ENCODE peak calls at places on chromosome 13, in five cellular contexts. L is head of caudate nucleus, I is NCI-H774, U is NCI-H1092, K is Caco-2. D is an unnamed sample.

GRCh38 chr13:77702364-77702763 is 4.9 kb downstream of the SLAIN1 start:
- DNase-seq in L (no peak), U (no peak), K (no peak), I (no peak), D (no peak)

GRCh38 chr13:108302279-108302678 is 32.8 kb downstream of the TNFSF13B start:
- DNase-seq in U (no peak), L (no peak), K (no peak), I (no peak), D (no peak)

GRCh38 chr13:100550433-100550832 is 38.2 kb downstream of the GGACT start:
- DNase-seq in I (no peak), U (no peak), L (peak), K (no peak), D (no peak)

GRCh38 chr13:44739539-44739938 is 163.4 kb upstream of the TSC22D1 start:
- DNase-seq in L (no peak), K (no peak), I (no peak), U (no peak), D (no peak)

GRCh38 chr13:48644951-48645350 is 8.8 kb upstream of the CYSLTR2 start:
- DNase-seq in U (no peak), I (no peak), L (no peak), K (no peak), D (no peak)

GRCh38 chr13:87677334-87678234 is 6.4 kb downstream of the SLITRK5 start:
- DNase-seq in I (peak), K (no peak), L (peak), U (peak), D (peak)

GRCh38 chr13:88000239-88000638 is 329.1 kb downstream of the SLITRK5 start:
- DNase-seq in I (no peak), U (no peak), L (no peak), K (no peak), D (no peak)

GRCh38 chr13:51041126-51041525 is 69.9 kb downstream of the C13orf42 start:
- DNase-seq in L (no peak), U (no peak), K (no peak), I (peak), D (no peak)

GRCh38 chr13:80012281-80012680 is 328.6 kb downstream of the SPRY2 start:
- DNase-seq in I (no peak), K (no peak), L (no peak), U (no peak), D (no peak)

GRCh38 chr13:90205081-90205480 is 1142.4 kb upstream of the MIR17HG start:
- DNase-seq in U (no peak), K (no peak), L (no peak), I (no peak), D (no peak)

GRCh38 chr13:36680918-36681317 is 7.1 kb downstream of the SERTM1 start:
- DNase-seq in K (no peak), L (no peak), I (no peak), U (no peak), D (no peak)

GRCh38 chr13:102555914-102556553 is 40.8 kb upstream of the TPP2 start:
- DNase-seq in K (no peak), U (peak), L (no peak), I (peak), D (peak)